ENCODE peak calls at places on chromosomes 6 and 20, in eight cellular contexts. Z is psoas muscle; Q is upper lobe of right lung; N is pancreas; B is IMR-90; S is body of pancreas; C is colonic mucosa; O is CD8-positive, alpha-beta T cell. I is an unnamed sample. For H3K27me3, the result is how much of the 10 kb centered on the place peaks cover.

GRCh38 chr20:9220874-9221547 is 152.1 kb downstream of the PLCB4 start:
- DNase-seq in O (no peak), B (peak), S (no peak), Q (no peak), Z (no peak), C (no peak), N (no peak), I (no peak)

GRCh38 chr6:71250050-71250689 is 38.4 kb upstream of the OGFRL1 start:
- DNase-seq in N (no peak), Q (no peak), O (no peak), B (peak), C (no peak), Z (no peak), S (no peak), I (no peak)

GRCh38 chr6:71886184-71887005 is at the start of gene RIMS1:
- DNase-seq in S (no peak), C (no peak), Q (peak), Z (peak), B (no peak), N (no peak), O (no peak), I (no peak)

GRCh38 chr6:158825951-158826306 is 6.8 kb upstream of the EZR start:
- DNase-seq in B (peak), C (no peak), Q (no peak), Z (no peak), N (no peak), S (no peak), O (no peak), I (no peak)

GRCh38 chr6:43532201-43532600 is 15.3 kb downstream of the POLR1C start:
- DNase-seq in Q (no peak), B (peak), O (no peak), C (no peak), Z (no peak), N (no peak), S (no peak), I (no peak)

GRCh38 chr20:18922898-18923297 is 109.3 kb downstream of the SCP2D1 start:
- DNase-seq in C (no peak), O (no peak), Q (no peak), Z (no peak), N (no peak), B (no peak), S (no peak), I (no peak)

GRCh38 chr6:165847407-165848098 is 184.5 kb upstream of the PDE10A start:
- DNase-seq in Z (no peak), C (peak), N (no peak), O (no peak), B (peak), S (peak), Q (no peak), I (peak)

GRCh38 chr6:139977887-139978332 is 603.5 kb upstream of the CITED2 start:
- DNase-seq in Z (no peak), Q (no peak), B (peak), N (peak), O (no peak), C (no peak), S (peak), I (no peak)

GRCh38 chr6:142313284-142313683 is 11.5 kb downstream of the ADGRG6 start:
- DNase-seq in C (no peak), O (no peak), S (no peak), Q (no peak), Z (no peak), N (no peak), B (peak), I (no peak)

GRCh38 chr20:2955257-2955950 is 82.1 kb downstream of the PTPRA start:
- DNase-seq in B (no peak), Z (no peak), O (no peak), N (no peak), C (no peak), Q (no peak), S (no peak), I (no peak)

GRCh38 chr20:45456632-45457031 is 12.9 kb upstream of the WFDC2 start:
- DNase-seq in B (no peak), Q (no peak), C (peak), N (no peak), S (peak), Z (no peak), O (no peak), I (no peak)

GRCh38 chr6:99080191-99080590 is 132.4 kb upstream of the FBXL4 start:
- DNase-seq in C (no peak), Z (no peak), S (peak), B (no peak), N (no peak), O (no peak), Q (no peak), I (no peak)

GRCh38 chr20:22921595-22922421 is 113.3 kb upstream of the SSTR4 start:
- DNase-seq in S (no peak), Q (no peak), C (no peak), Z (no peak), B (peak), O (no peak), N (no peak), I (no peak)

GRCh38 chr6:56655250-56655649 is 12.6 kb upstream of the DST start:
- DNase-seq in O (no peak), Z (no peak), N (no peak), B (no peak), Q (no peak), S (no peak), C (no peak), I (no peak)

GRCh38 chr20:43953919-43954617 is 39.4 kb downstream of the TOX2 start:
- DNase-seq in O (no peak), Q (no peak), N (no peak), S (no peak), B (peak), C (no peak), Z (no peak), I (no peak)

GRCh38 chr20:57659789-57660509 is 39.7 kb upstream of the ZBP1 start:
- DNase-seq in Q (peak), N (peak), Z (peak), C (peak), O (no peak), S (no peak), B (no peak), I (no peak)

GRCh38 chr6:166488081-166488685 is 98.3 kb downstream of the RAMACL start:
- DNase-seq in N (no peak), Z (peak), S (peak), Q (no peak), O (peak), B (peak), C (peak), I (peak)

GRCh38 chr20:44258226-44258890 is 11.2 kb downstream of the GDAP1L1 start:
- DNase-seq in Z (no peak), C (no peak), S (no peak), B (no peak), Q (no peak), N (no peak), O (no peak), I (no peak)

GRCh38 chr6:87908978-87909802 is 138.5 kb upstream of the SPACA1 start:
- DNase-seq in Z (no peak), C (no peak), B (no peak), Q (no peak), S (no peak), N (no peak), O (no peak), I (no peak)

GRCh38 chr6:76682842-76683241 is 610.4 kb upstream of the IMPG1 start:
- DNase-seq in S (no peak), O (no peak), B (peak), Z (no peak), Q (no peak), N (no peak), C (no peak), I (no peak)

GRCh38 chr6:6125495-6125894 is 118.8 kb upstream of the NRN1 start:
- DNase-seq in Q (no peak), N (no peak), Z (no peak), C (no peak), B (no peak), S (no peak), O (no peak), I (no peak)

GRCh38 chr6:82766476-82766875 is 299.2 kb downstream of the UBE3D start:
- DNase-seq in Z (no peak), B (no peak), Q (no peak), S (no peak), C (no peak), O (no peak), N (no peak), I (no peak)

GRCh38 chr6:57267586-57268293 is 45.6 kb upstream of the RAB23 start:
- DNase-seq in S (peak), C (peak), O (peak), N (no peak), B (peak), Z (no peak), Q (no peak), I (peak)

GRCh38 chr6:3385660-3386151 is 71.1 kb downstream of the SLC22A23 start:
- DNase-seq in Q (no peak), S (peak), C (no peak), Z (peak), N (no peak), O (no peak), B (no peak), I (no peak)

GRCh38 chr20:17762243-17762872 is 62.6 kb downstream of the BANF2 start:
- DNase-seq in O (no peak), S (peak), N (peak), Q (no peak), C (no peak), Z (no peak), B (no peak), I (no peak)

GRCh38 chr6:47392251-47392650 is 82.5 kb upstream of the TNFRSF21 start:
- DNase-seq in Q (no peak), B (no peak), O (no peak), C (no peak), S (no peak), N (no peak), Z (no peak), I (no peak)

GRCh38 chr20:4703281-4703676 is 18.4 kb upstream of the PRND start:
- DNase-seq in Q (no peak), S (no peak), B (no peak), O (no peak), Z (no peak), C (no peak), N (no peak), I (no peak)

GRCh38 chr6:142045380-142046270 is 87.1 kb upstream of the GJE1 start:
- DNase-seq in N (no peak), C (no peak), S (no peak), O (no peak), Z (no peak), Q (no peak), B (peak), I (no peak)

GRCh38 chr6:158020272-158020711 is 38.6 kb downstream of the SYNJ2 start:
- DNase-seq in O (no peak), B (no peak), N (no peak), C (no peak), Z (no peak), Q (peak), S (no peak), I (no peak)

GRCh38 chr20:6956056-6956455 is 188.6 kb downstream of the BMP2 start:
- DNase-seq in S (no peak), O (no peak), Z (no peak), C (no peak), N (no peak), B (no peak), Q (no peak), I (no peak)

GRCh38 chr6:111614833-111615582 is 9.3 kb upstream of the TRAF3IP2 start:
- DNase-seq in C (peak), N (no peak), Z (no peak), B (no peak), S (no peak), Q (peak), O (no peak), I (no peak)

GRCh38 chr20:58889334-58890072 is 37.0 kb downstream of the GNAS start:
- DNase-seq in B (no peak), C (no peak), N (no peak), Z (no peak), Q (no peak), O (no peak), S (no peak), I (peak)

GRCh38 chr6:170402318-170403040 is 95.9 kb downstream of the FAM120B start:
- DNase-seq in O (no peak), N (no peak), Q (no peak), B (no peak), Z (no peak), S (no peak), C (no peak), I (no peak)

GRCh38 chr6:22072939-22073338 is 223.9 kb downstream of the PRL start:
- DNase-seq in C (no peak), Z (no peak), N (no peak), Q (no peak), O (no peak), B (no peak), S (no peak), I (no peak)

GRCh38 chr20:47720636-47721427 is 64.4 kb downstream of the SULF2 start:
- DNase-seq in S (no peak), B (peak), O (no peak), Z (no peak), N (no peak), Q (no peak), C (no peak), I (no peak)

GRCh38 chr6:144321839-144322591 is 36.9 kb downstream of the UTRN start:
- DNase-seq in Z (no peak), B (peak), N (no peak), C (no peak), Q (no peak), O (no peak), S (no peak), I (no peak)

GRCh38 chr6:118932421-118932820 is 2.5 kb downstream of the MCM9 start:
- DNase-seq in N (no peak), S (no peak), C (no peak), Z (no peak), Q (no peak), O (no peak), B (peak), I (no peak)

GRCh38 chr6:39266375-39266774 is 37.1 kb upstream of the KCNK5 start:
- DNase-seq in Q (no peak), N (no peak), Z (no peak), O (no peak), B (no peak), S (no peak), C (peak), I (no peak)

DNA sequence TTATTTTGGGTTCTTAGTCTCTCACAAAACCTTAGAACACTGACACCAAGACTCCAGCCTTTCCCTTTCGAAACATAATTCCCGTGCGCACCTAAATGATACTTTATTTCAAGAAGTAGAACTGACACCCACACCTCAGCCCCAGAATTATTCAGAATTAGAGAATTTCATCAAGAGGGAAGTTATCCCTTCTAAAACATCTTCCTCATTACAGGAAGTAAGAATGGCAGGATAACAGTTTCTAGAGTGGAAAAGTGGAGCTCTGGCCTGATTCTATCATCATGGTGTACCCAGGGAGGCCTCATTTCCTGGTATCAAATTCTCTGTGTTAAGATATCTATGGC is 1.4 kb upstream of the SRXN1 start:
- DNase-seq in Z (no peak), C (no peak), O (no peak), N (no peak), B (no peak), S (no peak), Q (no peak), I (no peak)
- H3K4me3 ChIP-seq in Z (peak), C (no peak), O (no peak), N (no peak), B (no peak), S (no peak), Q (no peak), I (peak)

DNA sequence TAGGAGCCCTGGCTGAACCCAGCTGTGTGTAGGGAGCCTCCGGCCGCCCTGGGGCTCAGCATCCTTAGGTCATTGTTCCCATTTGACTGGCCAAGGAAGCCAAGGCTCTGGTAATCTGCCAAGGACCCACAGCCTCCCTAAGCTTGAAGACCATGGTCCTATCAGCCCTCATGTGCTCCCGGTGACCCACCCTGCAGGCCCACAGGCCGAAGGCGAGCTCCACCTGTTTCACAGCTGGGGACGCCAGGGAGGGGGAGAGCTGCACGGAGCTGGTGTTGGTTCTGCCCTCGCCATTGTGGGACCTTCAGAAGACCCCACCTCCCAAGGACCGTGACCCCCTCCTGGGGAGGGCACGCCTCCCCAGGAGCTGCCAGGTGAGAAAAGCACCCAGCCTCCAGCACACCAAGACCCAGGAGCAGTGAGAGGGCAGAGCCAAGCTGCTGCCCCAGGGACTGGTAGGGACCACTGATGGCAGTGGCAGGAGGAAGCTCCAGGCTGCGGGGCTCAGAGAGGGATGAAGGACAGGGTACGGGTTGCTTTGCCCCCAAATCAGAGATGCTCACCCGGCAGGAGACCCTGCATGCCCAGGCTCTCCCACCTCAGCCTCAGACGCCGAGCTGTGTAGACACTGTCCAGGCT is 30.7 kb upstream of the MRGBP start:
- DNase-seq in C (no peak), N (no peak), Q (no peak), S (no peak), Z (peak), O (no peak), B (no peak), I (no peak)
- H3K27me3 ChIP-seq in C (under half), N (under half), Q (under half), S (under half), Z (under half), O (under half), B (under half), I (under half)

GRCh38 chr20:49248879-49249665 is 28.8 kb downstream of the ZNFX1 start:
- DNase-seq in Q (no peak), C (no peak), N (no peak), Z (no peak), B (no peak), O (no peak), S (no peak), I (no peak)
- H3K27ac ChIP-seq in Q (no peak), C (no peak), N (no peak), Z (no peak), B (no peak), O (no peak), S (no peak), I (no peak)

DNA sequence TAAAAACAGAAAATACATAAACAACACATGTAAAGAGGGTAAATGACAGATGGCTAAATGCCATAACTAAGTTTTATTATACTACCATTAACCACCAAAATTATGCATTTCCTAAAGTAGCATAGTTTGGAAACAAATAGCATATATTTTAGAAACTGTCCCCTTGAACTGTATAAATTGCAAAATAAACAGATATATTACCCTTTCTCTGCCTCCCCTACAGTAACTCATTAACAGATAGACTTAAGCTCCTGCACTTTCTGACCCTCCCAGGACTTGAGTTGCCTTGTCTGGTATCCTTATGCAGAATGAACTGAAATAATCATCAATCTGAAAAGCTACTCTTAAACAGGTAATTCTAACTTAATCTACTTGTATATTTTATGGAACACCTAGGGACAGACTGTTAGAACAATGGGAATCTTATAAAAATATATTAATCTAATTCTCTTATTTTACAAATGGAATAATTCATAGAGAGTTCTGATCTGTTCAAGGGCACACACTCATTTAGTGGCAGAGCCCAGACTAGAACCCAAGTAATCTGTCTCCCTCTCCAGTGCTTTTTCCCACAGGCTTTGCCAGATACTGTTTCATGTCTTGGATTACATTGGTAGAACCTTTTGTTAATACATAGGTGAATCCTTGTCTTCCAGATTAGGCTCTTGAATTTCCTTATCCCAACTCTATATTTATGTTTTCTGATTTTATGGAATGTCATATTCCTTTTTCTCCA is 50.6 kb upstream of the LOC128125822 start:
- DNase-seq in Q (no peak), N (no peak), O (no peak), S (no peak), Z (no peak), C (no peak), B (no peak), I (no peak)
- H3K4me3 ChIP-seq in Q (no peak), N (no peak), O (no peak), S (no peak), Z (no peak), C (no peak), B (no peak), I (no peak)

GRCh38 chr6:29861521-29862255 is 34.1 kb downstream of the HLA-G start:
- DNase-seq in Q (no peak), O (no peak), N (no peak), S (no peak), C (no peak), Z (no peak), B (no peak), I (no peak)

GRCh38 chr6:29864037-29864795 is 36.6 kb downstream of the HLA-G start:
- DNase-seq in O (no peak), Z (no peak), C (no peak), N (no peak), S (no peak), Q (no peak), B (no peak), I (no peak)

DNA sequence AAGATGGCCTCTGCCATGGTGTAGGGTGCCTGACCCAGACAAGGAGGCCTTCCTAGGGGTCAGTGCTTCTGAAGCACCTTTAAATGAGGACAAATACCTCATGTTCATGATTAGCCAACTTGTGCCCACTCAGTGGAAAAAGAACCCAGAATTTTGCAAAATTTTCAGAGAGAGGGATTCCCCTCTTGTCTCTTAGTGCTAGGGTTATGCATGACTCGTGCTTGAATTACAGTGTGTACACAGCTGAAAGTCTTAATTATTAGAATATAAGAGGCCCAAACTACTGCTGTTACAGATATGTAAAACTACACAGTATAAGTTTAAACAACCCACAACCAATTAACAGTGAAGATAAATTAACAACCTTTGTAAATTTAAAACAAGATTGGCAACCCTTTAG is 38.0 kb downstream of the HLA-G start:
- DNase-seq in C (no peak), B (no peak), Q (no peak), Z (no peak), S (no peak), O (no peak), N (no peak), I (no peak)
- H3K27me3 ChIP-seq in C (under half), B (under half), Q (under half), Z (under half), S (under half), O (under half), N (under half), I (under half)

GRCh38 chr6:154039231-154039842 is at the start of gene OPRM1:
- DNase-seq in S (peak), B (no peak), Q (peak), C (no peak), Z (peak), O (peak), N (peak), I (no peak)
- H3K27ac ChIP-seq in S (no peak), B (no peak), Q (no peak), C (no peak), Z (no peak), O (no peak), N (no peak), I (no peak)